ENCODE peak calls at places on chromosome 12, in ten cellular contexts. I, C, O, X, H, L, E, N, A and R are unnamed samples.

GRCh38 chr12:47746523-47746922 is 12.2 kb downstream of the RAPGEF3 start:
- DNase-seq in E (no peak), H (no peak), A (no peak), N (no peak), L (no peak), O (no peak), I (no peak), C (no peak), X (no peak), R (no peak)

GRCh38 chr12:91785655-91786489 is 359.8 kb downstream of the BTG1 start:
- DNase-seq in I (no peak), N (no peak), H (no peak), A (no peak), C (peak), E (no peak), O (no peak), L (no peak), X (no peak), R (no peak)

GRCh38 chr12:128365831-128366231 is 98.9 kb downstream of the TMEM132C start:
- DNase-seq in H (peak), C (no peak), N (peak), L (peak), X (no peak), E (peak), O (no peak), I (no peak), A (no peak), R (no peak)

GRCh38 chr12:125330645-125331341 is 265.6 kb downstream of the AACS start:
- DNase-seq in X (peak), H (peak), E (peak), N (peak), L (peak), O (peak), A (peak), I (peak), C (peak), R (peak)

GRCh38 chr12:55935742-55936151 is 4.8 kb downstream of the DGKA start:
- DNase-seq in A (peak), E (peak), C (no peak), X (no peak), H (no peak), L (no peak), N (peak), O (no peak), I (peak), R (no peak)

GRCh38 chr12:67410667-67411067 is 141.5 kb downstream of the CAND1 start:
- DNase-seq in L (no peak), E (no peak), H (no peak), X (peak), O (no peak), A (no peak), C (no peak), I (no peak), N (no peak), R (no peak)

GRCh38 chr12:1797011-1797901 is 23.1 kb upstream of the LRTM2 start:
- DNase-seq in H (no peak), O (peak), C (no peak), E (no peak), A (peak), L (no peak), I (peak), X (no peak), N (no peak), R (peak)

GRCh38 chr12:55780695-55781094 is 36.8 kb downstream of the SARNP start:
- DNase-seq in A (no peak), I (no peak), C (no peak), X (no peak), H (no peak), L (no peak), O (no peak), E (peak), N (no peak), R (no peak)

GRCh38 chr12:55068416-55069010 is 48.7 kb downstream of the NEUROD4 start:
- DNase-seq in I (peak), N (peak), E (peak), L (peak), O (peak), X (peak), C (peak), A (no peak), H (peak), R (peak)

GRCh38 chr12:6905414-6906040 is 905 bp downstream of the LRRC23 start:
- DNase-seq in O (no peak), L (no peak), A (no peak), E (no peak), H (no peak), X (no peak), N (no peak), C (no peak), I (no peak), R (no peak)

GRCh38 chr12:94109154-94109553 is 39.2 kb upstream of the PLXNC1 start:
- DNase-seq in I (no peak), O (peak), N (peak), L (no peak), C (no peak), X (peak), E (peak), H (no peak), A (no peak), R (no peak)

GRCh38 chr12:47107446-47107845 is 27.7 kb upstream of the AMIGO2 start:
- DNase-seq in I (no peak), O (no peak), N (no peak), L (no peak), X (no peak), A (no peak), H (no peak), E (no peak), C (no peak), R (no peak)

GRCh38 chr12:85527192-85527591 is 247.2 kb downstream of the ALX1 start:
- DNase-seq in I (no peak), N (no peak), X (no peak), H (no peak), L (no peak), E (no peak), A (no peak), O (peak), C (no peak), R (no peak)

GRCh38 chr12:115362319-115362976 is 678.5 kb upstream of the TBX3 start:
- DNase-seq in O (no peak), E (no peak), L (no peak), H (no peak), A (no peak), N (no peak), I (no peak), X (peak), C (no peak), R (no peak)

GRCh38 chr12:112847708-112848337 is 56.3 kb downstream of the RPH3A start:
- DNase-seq in N (no peak), E (no peak), H (peak), C (no peak), X (no peak), L (no peak), O (no peak), I (peak), A (no peak), R (no peak)

GRCh38 chr12:82486524-82487235 is 128.4 kb downstream of the METTL25 start:
- DNase-seq in H (no peak), C (no peak), A (no peak), X (peak), I (no peak), E (peak), L (no peak), O (no peak), N (no peak), R (no peak)

GRCh38 chr12:96466939-96467751 is 22.2 kb upstream of the CFAP54 start:
- DNase-seq in E (no peak), C (no peak), A (no peak), N (no peak), I (no peak), L (no peak), H (no peak), O (peak), X (peak), R (no peak)

GRCh38 chr12:79687711-79688270 is 3.0 kb downstream of the PAWR start:
- DNase-seq in L (no peak), I (no peak), E (no peak), A (no peak), O (no peak), X (peak), C (no peak), H (peak), N (no peak), R (no peak)

GRCh38 chr12:62249419-62249818 is 10.8 kb upstream of the USP15 start:
- DNase-seq in L (no peak), X (no peak), I (no peak), O (no peak), A (no peak), E (no peak), C (no peak), H (no peak), N (no peak), R (no peak)

GRCh38 chr12:46459111-46459510 is 86.5 kb upstream of the SLC38A2 start:
- DNase-seq in H (no peak), N (no peak), I (peak), O (no peak), E (peak), X (peak), L (no peak), C (no peak), A (no peak), R (no peak)

GRCh38 chr12:5516781-5517180 is 84.9 kb downstream of the NTF3 start:
- DNase-seq in I (peak), L (no peak), O (no peak), H (no peak), X (no peak), A (no peak), C (no peak), E (no peak), N (no peak), R (no peak)

GRCh38 chr12:30826276-30826675 is 71.5 kb upstream of the CAPRIN2 start:
- DNase-seq in A (no peak), L (no peak), O (no peak), H (no peak), C (no peak), N (no peak), I (no peak), E (no peak), X (no peak), R (no peak)

GRCh38 chr12:80470403-80470802 is 26.4 kb downstream of the PTPRQ start:
- DNase-seq in A (no peak), X (no peak), L (no peak), C (no peak), I (peak), O (no peak), H (no peak), N (no peak), E (no peak), R (no peak)

GRCh38 chr12:112216223-112216622 is 90.9 kb downstream of the TRAFD1 start:
- DNase-seq in N (no peak), L (no peak), I (no peak), X (no peak), C (no peak), O (no peak), A (no peak), H (no peak), E (no peak), R (no peak)

GRCh38 chr12:537772-538171 is 78.0 kb downstream of the B4GALNT3 start:
- DNase-seq in A (no peak), H (no peak), X (no peak), I (no peak), C (no peak), E (no peak), N (no peak), L (no peak), O (no peak), R (peak)

GRCh38 chr12:124699878-124700277 is 132.5 kb upstream of the NCOR2 start:
- DNase-seq in A (no peak), X (no peak), H (no peak), C (no peak), I (no peak), O (no peak), E (no peak), N (no peak), L (no peak), R (no peak)

GRCh38 chr12:97301576-97301975 is 161.0 kb upstream of the RMST start:
- DNase-seq in N (no peak), A (no peak), I (no peak), H (no peak), C (no peak), X (no peak), O (no peak), L (no peak), E (no peak), R (no peak)

GRCh38 chr12:90979936-90980335 is 24.8 kb downstream of the EPYC start:
- DNase-seq in N (no peak), A (no peak), H (no peak), I (no peak), O (no peak), X (peak), L (no peak), C (no peak), E (peak), R (no peak)

GRCh38 chr12:104426926-104427546 is 29.7 kb upstream of the CHST11 start:
- DNase-seq in A (no peak), X (peak), H (no peak), O (peak), E (peak), C (no peak), L (no peak), N (no peak), I (no peak), R (no peak)

GRCh38 chr12:51840966-51841365 is 7.6 kb downstream of the FIGNL2 start:
- DNase-seq in E (no peak), C (no peak), A (no peak), N (no peak), I (no peak), L (no peak), H (no peak), X (no peak), O (no peak), R (no peak)

GRCh38 chr12:108004368-108004767 is 124.7 kb upstream of the WSCD2 start:
- DNase-seq in X (no peak), O (peak), H (peak), C (peak), L (peak), N (no peak), A (no peak), E (peak), I (peak), R (no peak)

GRCh38 chr12:119167904-119168303 is 10.8 kb upstream of the HSPB8 start:
- DNase-seq in I (no peak), N (no peak), H (no peak), L (no peak), A (no peak), X (no peak), C (no peak), O (no peak), E (no peak), R (no peak)

GRCh38 chr12:43655586-43655985 is 103.0 kb downstream of the PUS7L start:
- DNase-seq in I (no peak), A (no peak), H (no peak), X (peak), E (peak), C (no peak), N (no peak), O (no peak), L (no peak), R (no peak)

GRCh38 chr12:24861751-24862575 is 86.9 kb downstream of the BCAT1 start:
- DNase-seq in O (peak), L (no peak), X (peak), N (no peak), C (no peak), E (peak), H (no peak), I (no peak), A (no peak), R (no peak)

GRCh38 chr12:3107954-3108353 is 30.8 kb downstream of the TSPAN9 start:
- DNase-seq in X (no peak), N (no peak), L (no peak), I (no peak), H (no peak), O (no peak), E (peak), A (no peak), C (no peak), R (no peak)

GRCh38 chr12:124605150-124605549 is 37.7 kb upstream of the NCOR2 start:
- DNase-seq in E (no peak), N (no peak), H (peak), L (no peak), I (no peak), A (no peak), C (no peak), O (no peak), X (no peak), R (no peak)

GRCh38 chr12:122528582-122528981 is 1.5 kb downstream of the KNTC1 start:
- DNase-seq in E (no peak), L (no peak), X (no peak), N (no peak), O (no peak), A (no peak), I (no peak), C (no peak), H (no peak), R (no peak)
- H3K4me3 ChIP-seq in E (no peak), L (no peak), X (no peak), N (no peak), O (peak), A (no peak), I (peak), C (peak), H (peak), R (no peak)

GRCh38 chr12:77617818-77618217 is 212.9 kb upstream of the NAV3 start:
- DNase-seq in C (no peak), O (no peak), X (no peak), A (no peak), H (no peak), N (no peak), I (no peak), L (no peak), E (no peak), R (no peak)

GRCh38 chr12:77615331-77615730 is 215.4 kb upstream of the NAV3 start:
- DNase-seq in X (peak), O (no peak), L (no peak), H (peak), I (peak), E (peak), A (no peak), N (no peak), C (peak), R (no peak)
- TF ChIP-seq CTCF in X (peak), O (no peak), L (peak), H (peak), I (peak), E (peak), A (no peak), N (no peak), C (peak), R (no peak)

GRCh38 chr12:92927436-92928116 is 1.5 kb downstream of the EEA1 start:
- DNase-seq in H (peak), N (no peak), A (no peak), C (peak), X (peak), O (peak), I (peak), L (no peak), E (peak), R (no peak)
- H3K4me3 ChIP-seq in H (peak), N (no peak), A (peak), C (peak), X (peak), O (peak), I (peak), L (peak), E (peak), R (no peak)

DNA sequence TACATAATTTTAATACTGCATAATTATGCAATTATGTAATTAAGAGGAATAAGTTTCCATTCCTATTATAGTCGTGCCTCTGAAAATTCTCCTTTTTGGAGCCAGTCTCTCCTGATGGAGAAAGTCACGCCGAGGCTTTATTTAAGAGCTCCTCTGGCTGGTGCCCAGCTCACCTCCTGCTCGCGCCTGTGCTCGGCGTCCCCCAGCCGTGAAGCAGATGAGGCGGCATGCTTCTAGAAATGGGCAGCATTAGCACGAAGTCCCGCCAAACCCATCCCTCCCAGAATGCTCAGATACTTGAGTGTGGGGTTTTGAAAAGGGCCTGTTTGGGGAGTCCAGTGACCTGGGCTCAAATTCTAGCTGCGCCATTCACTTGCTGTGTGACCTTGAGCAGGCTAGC is 153.0 kb downstream of the PHETA1 start:
- DNase-seq in A (no peak), C (no peak), E (no peak), N (no peak), H (no peak), O (no peak), X (no peak), I (no peak), L (no peak), R (no peak)
- TF ChIP-seq CTCF in A (no peak), C (no peak), E (no peak), N (no peak), H (no peak), O (no peak), X (no peak), I (no peak), L (no peak), R (no peak)

GRCh38 chr12:57935839-57936512 is 5.4 kb upstream of the ATP23 start:
- DNase-seq in O (peak), I (peak), E (peak), N (peak), A (peak), C (peak), X (peak), H (peak), L (peak), R (peak)

GRCh38 chr12:57934804-57935203 is 6.6 kb upstream of the ATP23 start:
- DNase-seq in L (no peak), A (no peak), C (no peak), H (no peak), E (no peak), X (no peak), I (no peak), N (no peak), O (no peak), R (no peak)

GRCh38 chr12:57940052-57940914 is 1.1 kb upstream of the ATP23 start:
- DNase-seq in C (no peak), N (no peak), E (no peak), L (no peak), H (no peak), I (no peak), A (no peak), O (no peak), X (no peak), R (no peak)

GRCh38 chr12:57939291-57939690 is 2.1 kb upstream of the ATP23 start:
- DNase-seq in E (no peak), L (no peak), C (no peak), A (no peak), X (no peak), I (no peak), O (no peak), H (no peak), N (no peak), R (no peak)

DNA sequence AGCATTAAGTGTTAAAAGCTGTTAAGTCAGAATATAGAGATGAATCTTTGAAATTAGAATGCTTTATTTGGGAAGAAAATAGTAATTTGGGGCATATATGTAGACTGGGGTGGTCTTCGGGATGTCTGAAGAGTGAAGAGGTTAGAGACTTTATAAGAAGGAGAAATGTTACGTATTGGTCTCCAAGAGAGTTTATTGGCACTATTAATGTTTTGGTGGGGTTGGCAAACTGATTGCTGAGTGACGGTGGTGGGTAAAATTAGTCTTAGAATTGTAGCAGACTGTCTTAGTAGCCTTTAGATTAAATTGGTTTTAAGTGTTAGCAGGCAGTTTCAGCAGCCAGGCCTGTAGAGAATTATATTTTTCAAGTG is 4.9 kb upstream of the ATP23 start:
- DNase-seq in L (no peak), A (no peak), N (no peak), I (no peak), X (no peak), E (no peak), C (no peak), O (no peak), H (no peak), R (no peak)
- H3K4me3 ChIP-seq in L (peak), A (peak), N (no peak), I (peak), X (peak), E (no peak), C (peak), O (peak), H (peak), R (peak)

GRCh38 chr12:123533672-123534643 is at the start of gene RILPL1:
- DNase-seq in O (peak), L (peak), H (peak), I (peak), A (peak), C (peak), E (peak), X (peak), N (peak), R (peak)
- TF ChIP-seq CTCF in O (peak), L (peak), H (peak), I (no peak), A (peak), C (peak), E (peak), X (peak), N (peak), R (no peak)

DNA sequence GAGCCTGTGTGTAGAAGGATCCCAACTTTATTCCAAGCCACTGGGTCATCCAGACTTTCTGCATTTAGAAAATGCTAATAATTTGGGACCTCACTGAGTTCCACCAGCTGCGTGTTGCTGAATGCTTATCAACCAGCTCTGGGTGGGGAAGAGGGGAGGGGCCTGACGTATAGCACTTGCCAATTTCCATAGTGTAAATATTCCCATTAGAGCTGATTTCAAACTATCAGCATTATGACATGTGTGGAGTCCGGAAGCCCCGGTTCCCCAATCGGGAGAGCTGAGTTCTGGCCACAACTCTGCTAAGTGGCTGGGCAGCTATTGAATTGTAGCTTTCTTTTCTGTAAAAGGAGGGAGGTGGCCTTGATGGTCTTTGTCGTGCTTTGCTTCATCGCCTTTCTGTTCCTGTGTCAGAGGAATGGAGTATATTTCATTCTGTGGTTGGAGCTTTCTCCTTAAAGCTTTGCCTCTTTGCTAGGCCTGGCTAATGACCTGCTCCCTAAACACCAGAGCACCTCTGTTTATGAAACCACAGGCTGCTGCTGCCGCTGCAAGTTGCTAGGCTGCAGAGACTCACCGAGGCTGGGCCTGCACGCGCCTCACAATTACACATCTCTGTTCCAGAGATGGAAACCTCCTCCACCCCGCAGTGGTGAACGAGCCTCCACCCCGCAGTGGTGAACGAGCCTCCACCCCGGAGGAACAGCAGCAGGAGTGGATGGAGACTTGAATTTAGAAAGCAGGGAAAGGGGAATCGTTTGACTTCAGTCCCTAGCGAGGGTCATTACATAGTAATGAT is 7.7 kb upstream of the BCL7A start:
- DNase-seq in L (no peak), N (no peak), O (no peak), X (no peak), I (no peak), E (no peak), H (no peak), C (no peak), A (no peak), R (no peak)
- H3K4me3 ChIP-seq in L (no peak), N (no peak), O (no peak), X (no peak), I (no peak), E (no peak), H (no peak), C (no peak), A (no peak), R (no peak)